ENCODE peak calls at places on chromosomes 16 and 17, in nine cellular contexts. One of them, this sample, is unnamed.
A peak's percentile ranks its signal among the peaks of the same experiment; 100 is the strongest.

GRCh38 chr16:24482681-24483202 is 56.6 kb upstream of the RBBP6 start:
- DNase-seq in heart left ventricle: no peak
- DNase-seq in Peyer's patch: no peak
- DNase-seq in esophagus muscularis mucosa: no peak
- DNase-seq in heart right ventricle: no peak
- DNase-seq in left ventricle myocardium inferior: no peak
- DNase-seq in aorta: no peak
- DNase-seq in vagina: no peak
- DNase-seq in psoas muscle: no peak
- DNase-seq in this sample: no peak

GRCh38 chr16:52294660-52295059 is 252.3 kb downstream of the TOX3 start:
- DNase-seq in heart left ventricle: no peak
- DNase-seq in Peyer's patch: no peak
- DNase-seq in esophagus muscularis mucosa: no peak
- DNase-seq in heart right ventricle: no peak
- DNase-seq in left ventricle myocardium inferior: no peak
- DNase-seq in aorta: no peak
- DNase-seq in vagina: no peak
- DNase-seq in psoas muscle: no peak
- DNase-seq in this sample: no peak

GRCh38 chr16:83781-84615 is 6.0 kb downstream of the MPG start:
- DNase-seq in heart left ventricle: no peak
- DNase-seq in Peyer's patch: peak; percentile 36
- DNase-seq in esophagus muscularis mucosa: no peak
- DNase-seq in heart right ventricle: no peak
- DNase-seq in left ventricle myocardium inferior: no peak
- DNase-seq in aorta: no peak
- DNase-seq in vagina: no peak
- DNase-seq in psoas muscle: no peak
- DNase-seq in this sample: no peak

GRCh38 chr17:47729486-47729885 is 3.5 kb upstream of the TBX21 start:
- DNase-seq in heart left ventricle: peak; percentile 25
- DNase-seq in Peyer's patch: no peak
- DNase-seq in esophagus muscularis mucosa: no peak
- DNase-seq in heart right ventricle: no peak
- DNase-seq in left ventricle myocardium inferior: no peak
- DNase-seq in aorta: peak; percentile 32
- DNase-seq in vagina: no peak
- DNase-seq in psoas muscle: no peak
- DNase-seq in this sample: peak; percentile 20

GRCh38 chr16:2250652-2251280 is 621 bp downstream of the ECI1 start:
- DNase-seq in heart left ventricle: no peak
- DNase-seq in Peyer's patch: peak; percentile 35
- DNase-seq in esophagus muscularis mucosa: no peak
- DNase-seq in heart right ventricle: no peak
- DNase-seq in left ventricle myocardium inferior: no peak
- DNase-seq in aorta: no peak
- DNase-seq in vagina: no peak
- DNase-seq in psoas muscle: peak; percentile 71
- DNase-seq in this sample: no peak

GRCh38 chr17:73901661-73902415 is 257.6 kb upstream of the SDK2 start:
- DNase-seq in heart left ventricle: peak; percentile 75
- DNase-seq in Peyer's patch: no peak
- DNase-seq in esophagus muscularis mucosa: no peak
- DNase-seq in heart right ventricle: peak; percentile 41
- DNase-seq in left ventricle myocardium inferior: peak; percentile 57
- DNase-seq in aorta: peak; percentile 70
- DNase-seq in vagina: peak; percentile 58
- DNase-seq in psoas muscle: peak; percentile 58
- DNase-seq in this sample: peak; percentile 76

GRCh38 chr17:75517277-75517865 is 1.0 kb downstream of the TSEN54 start:
- DNase-seq in heart left ventricle: no peak
- DNase-seq in Peyer's patch: peak; percentile 53
- DNase-seq in esophagus muscularis mucosa: no peak
- DNase-seq in heart right ventricle: no peak
- DNase-seq in left ventricle myocardium inferior: no peak
- DNase-seq in aorta: peak; percentile 44
- DNase-seq in vagina: no peak
- DNase-seq in psoas muscle: no peak
- DNase-seq in this sample: peak; percentile 44

GRCh38 chr17:73652886-73653480 is 8.7 kb upstream of the SDK2 start:
- DNase-seq in heart left ventricle: no peak
- DNase-seq in Peyer's patch: no peak
- DNase-seq in esophagus muscularis mucosa: peak; percentile 53
- DNase-seq in heart right ventricle: no peak
- DNase-seq in left ventricle myocardium inferior: no peak
- DNase-seq in aorta: no peak
- DNase-seq in vagina: no peak
- DNase-seq in psoas muscle: no peak
- DNase-seq in this sample: no peak

GRCh38 chr17:59311051-59311468 is 20.4 kb upstream of the YPEL2 start:
- DNase-seq in heart left ventricle: no peak
- DNase-seq in Peyer's patch: peak; percentile 35
- DNase-seq in esophagus muscularis mucosa: no peak
- DNase-seq in heart right ventricle: no peak
- DNase-seq in left ventricle myocardium inferior: no peak
- DNase-seq in aorta: no peak
- DNase-seq in vagina: no peak
- DNase-seq in psoas muscle: no peak
- DNase-seq in this sample: no peak

GRCh38 chr16:31414706-31415105 is 13.5 kb downstream of the COX6A2 start:
- DNase-seq in heart left ventricle: no peak
- DNase-seq in Peyer's patch: no peak
- DNase-seq in esophagus muscularis mucosa: no peak
- DNase-seq in heart right ventricle: no peak
- DNase-seq in left ventricle myocardium inferior: no peak
- DNase-seq in aorta: no peak
- DNase-seq in vagina: no peak
- DNase-seq in psoas muscle: peak; percentile 20
- DNase-seq in this sample: no peak

GRCh38 chr17:12659500-12659899 is 6.2 kb upstream of the MYOCD start:
- DNase-seq in heart left ventricle: no peak
- DNase-seq in Peyer's patch: no peak
- DNase-seq in esophagus muscularis mucosa: no peak
- DNase-seq in heart right ventricle: no peak
- DNase-seq in left ventricle myocardium inferior: no peak
- DNase-seq in aorta: no peak
- DNase-seq in vagina: no peak
- DNase-seq in psoas muscle: no peak
- DNase-seq in this sample: no peak

GRCh38 chr16:397736-398332 is 835 bp downstream of the NME4 start:
- DNase-seq in heart left ventricle: no peak
- DNase-seq in Peyer's patch: peak; percentile 52
- DNase-seq in esophagus muscularis mucosa: no peak
- DNase-seq in heart right ventricle: peak; percentile 74
- DNase-seq in left ventricle myocardium inferior: peak; percentile 74
- DNase-seq in aorta: peak; percentile 86
- DNase-seq in vagina: peak; percentile 95
- DNase-seq in psoas muscle: peak; percentile 91
- DNase-seq in this sample: peak; percentile 78

GRCh38 chr17:36934759-36935630 is 2.3 kb upstream of the LHX1 start:
- DNase-seq in heart left ventricle: peak; percentile 65
- DNase-seq in Peyer's patch: no peak
- DNase-seq in esophagus muscularis mucosa: no peak
- DNase-seq in heart right ventricle: no peak
- DNase-seq in left ventricle myocardium inferior: no peak
- DNase-seq in aorta: no peak
- DNase-seq in vagina: no peak
- DNase-seq in psoas muscle: peak; percentile 49
- DNase-seq in this sample: no peak

GRCh38 chr16:10180042-10180770 is 2.0 kb downstream of the GRIN2A start:
- DNase-seq in heart left ventricle: no peak
- DNase-seq in Peyer's patch: no peak
- DNase-seq in esophagus muscularis mucosa: no peak
- DNase-seq in heart right ventricle: no peak
- DNase-seq in left ventricle myocardium inferior: no peak
- DNase-seq in aorta: no peak
- DNase-seq in vagina: no peak
- DNase-seq in psoas muscle: no peak
- DNase-seq in this sample: no peak

GRCh38 chr17:65684631-65685030 is 123.2 kb upstream of the AXIN2 start:
- DNase-seq in heart left ventricle: no peak
- DNase-seq in Peyer's patch: no peak
- DNase-seq in esophagus muscularis mucosa: no peak
- DNase-seq in heart right ventricle: no peak
- DNase-seq in left ventricle myocardium inferior: no peak
- DNase-seq in aorta: no peak
- DNase-seq in vagina: no peak
- DNase-seq in psoas muscle: no peak
- DNase-seq in this sample: no peak

GRCh38 chr17:70208080-70208794 is 38.9 kb downstream of the KCNJ2 start:
- DNase-seq in heart left ventricle: no peak
- DNase-seq in Peyer's patch: no peak
- DNase-seq in esophagus muscularis mucosa: no peak
- DNase-seq in heart right ventricle: no peak
- DNase-seq in left ventricle myocardium inferior: no peak
- DNase-seq in aorta: no peak
- DNase-seq in vagina: no peak
- DNase-seq in psoas muscle: no peak
- DNase-seq in this sample: no peak

GRCh38 chr17:70207184-70207583 is 37.9 kb downstream of the KCNJ2 start:
- DNase-seq in heart left ventricle: no peak
- DNase-seq in Peyer's patch: no peak
- DNase-seq in esophagus muscularis mucosa: no peak
- DNase-seq in heart right ventricle: no peak
- DNase-seq in left ventricle myocardium inferior: no peak
- DNase-seq in aorta: no peak
- DNase-seq in vagina: no peak
- DNase-seq in psoas muscle: no peak
- DNase-seq in this sample: no peak

GRCh38 chr17:70204431-70204830 is 35.1 kb downstream of the KCNJ2 start:
- DNase-seq in heart left ventricle: no peak
- DNase-seq in Peyer's patch: no peak
- DNase-seq in esophagus muscularis mucosa: no peak
- DNase-seq in heart right ventricle: no peak
- DNase-seq in left ventricle myocardium inferior: no peak
- DNase-seq in aorta: no peak
- DNase-seq in vagina: no peak
- DNase-seq in psoas muscle: no peak
- DNase-seq in this sample: no peak

GRCh38 chr17:70205386-70205785 is 36.1 kb downstream of the KCNJ2 start:
- DNase-seq in heart left ventricle: no peak
- DNase-seq in Peyer's patch: no peak
- DNase-seq in esophagus muscularis mucosa: no peak
- DNase-seq in heart right ventricle: no peak
- DNase-seq in left ventricle myocardium inferior: no peak
- DNase-seq in aorta: no peak
- DNase-seq in vagina: no peak
- DNase-seq in psoas muscle: no peak
- DNase-seq in this sample: no peak

GRCh38 chr17:70208825-70209555 is 39.7 kb downstream of the KCNJ2 start:
- DNase-seq in heart left ventricle: no peak
- DNase-seq in Peyer's patch: no peak
- DNase-seq in esophagus muscularis mucosa: no peak
- DNase-seq in heart right ventricle: no peak
- DNase-seq in left ventricle myocardium inferior: no peak
- DNase-seq in aorta: no peak
- DNase-seq in vagina: no peak
- DNase-seq in psoas muscle: no peak
- DNase-seq in this sample: no peak
- H3K27ac ChIP-seq in heart left ventricle: no peak overlapping the region
- H3K27ac ChIP-seq in Peyer's patch: no peak overlapping the region
- H3K27ac ChIP-seq in esophagus muscularis mucosa: no peak overlapping the region
- H3K27ac ChIP-seq in heart right ventricle: no peak overlapping the region
- H3K27ac ChIP-seq in left ventricle myocardium inferior: peak overlapping the region; percentile 48
- H3K27ac ChIP-seq in aorta: no peak overlapping the region
- H3K27ac ChIP-seq in vagina: no peak overlapping the region
- H3K27ac ChIP-seq in psoas muscle: no peak overlapping the region
- H3K27ac ChIP-seq in this sample: no peak overlapping the region

DNA sequence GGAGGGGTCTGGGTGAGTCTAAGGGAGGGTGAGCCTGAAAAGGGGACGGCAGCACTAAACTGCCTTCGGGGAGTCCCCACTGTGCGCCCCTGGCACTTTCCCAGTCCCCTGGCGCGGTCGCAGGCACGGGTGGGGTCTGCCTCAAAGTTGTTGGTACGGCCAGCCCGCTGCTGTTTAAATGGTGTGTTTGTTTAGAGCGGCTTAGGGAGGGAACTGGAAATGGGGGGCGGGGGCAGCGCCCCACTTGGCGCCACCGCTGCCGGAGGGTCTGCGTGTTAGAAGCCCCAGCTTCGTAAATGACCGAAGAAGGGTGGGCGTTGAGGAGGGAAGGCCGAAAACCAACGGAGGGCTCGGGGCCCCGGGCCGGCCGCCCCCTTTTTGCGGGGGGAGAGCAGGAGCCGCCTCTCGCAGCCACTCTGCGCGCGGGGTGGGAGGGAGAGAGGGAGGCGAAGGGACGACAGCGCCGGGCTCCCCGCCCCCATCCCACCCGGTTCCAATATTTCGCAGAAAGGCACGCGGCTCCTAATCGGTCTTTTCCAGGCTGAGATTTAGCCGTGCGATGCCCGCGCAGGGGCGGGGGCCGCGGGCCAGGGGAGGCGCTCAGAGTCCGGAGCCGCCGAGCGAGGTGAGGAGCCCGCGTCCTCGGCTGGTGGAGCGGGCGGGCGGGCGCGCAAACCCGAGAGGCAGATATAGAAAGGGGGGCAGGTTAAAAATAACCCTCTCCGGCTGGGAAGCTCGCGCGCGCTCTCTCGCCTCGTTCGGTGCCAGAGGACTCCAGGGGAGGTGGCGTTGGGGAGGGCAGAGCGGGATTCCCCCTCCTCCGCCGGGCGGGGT is 55.0 kb downstream of the SREBF1 start:
- DNase-seq in heart left ventricle: peak; percentile 85
- DNase-seq in Peyer's patch: no peak
- DNase-seq in esophagus muscularis mucosa: no peak
- DNase-seq in heart right ventricle: peak; percentile 85
- DNase-seq in left ventricle myocardium inferior: peak; percentile 85
- DNase-seq in aorta: peak; percentile 85
- DNase-seq in vagina: no peak
- DNase-seq in psoas muscle: peak; percentile 92
- DNase-seq in this sample: no peak
- H3K4me1 ChIP-seq in heart left ventricle: peaks cover 93% of the 10 kb centered on the region
- H3K4me1 ChIP-seq in Peyer's patch: peaks cover 7% of the 10 kb centered on the region
- H3K4me1 ChIP-seq in esophagus muscularis mucosa: peaks cover 77% of the 10 kb centered on the region
- H3K4me1 ChIP-seq in heart right ventricle: peaks cover 72% of the 10 kb centered on the region
- H3K4me1 ChIP-seq in left ventricle myocardium inferior: peaks cover 97% of the 10 kb centered on the region
- H3K4me1 ChIP-seq in aorta: no peaks in the 10 kb centered on the region
- H3K4me1 ChIP-seq in vagina: peaks cover 72% of the 10 kb centered on the region
- H3K4me1 ChIP-seq in psoas muscle: peaks cover 36% of the 10 kb centered on the region
- H3K4me1 ChIP-seq in this sample: peaks cover 74% of the 10 kb centered on the region

GRCh38 chr17:80030730-80031410 is 4.8 kb downstream of the TBC1D16 start:
- DNase-seq in heart left ventricle: no peak
- DNase-seq in Peyer's patch: no peak
- DNase-seq in esophagus muscularis mucosa: no peak
- DNase-seq in heart right ventricle: no peak
- DNase-seq in left ventricle myocardium inferior: no peak
- DNase-seq in aorta: no peak
- DNase-seq in vagina: no peak
- DNase-seq in psoas muscle: no peak
- DNase-seq in this sample: peak; percentile 83
- H3K27ac ChIP-seq in heart left ventricle: no peak overlapping the region
- H3K27ac ChIP-seq in Peyer's patch: peak overlapping the region; percentile 27
- H3K27ac ChIP-seq in esophagus muscularis mucosa: no peak overlapping the region
- H3K27ac ChIP-seq in heart right ventricle: no peak overlapping the region
- H3K27ac ChIP-seq in left ventricle myocardium inferior: no peak overlapping the region
- H3K27ac ChIP-seq in aorta: no peak overlapping the region
- H3K27ac ChIP-seq in vagina: no peak overlapping the region
- H3K27ac ChIP-seq in psoas muscle: no peak overlapping the region
- H3K27ac ChIP-seq in this sample: no peak overlapping the region

DNA sequence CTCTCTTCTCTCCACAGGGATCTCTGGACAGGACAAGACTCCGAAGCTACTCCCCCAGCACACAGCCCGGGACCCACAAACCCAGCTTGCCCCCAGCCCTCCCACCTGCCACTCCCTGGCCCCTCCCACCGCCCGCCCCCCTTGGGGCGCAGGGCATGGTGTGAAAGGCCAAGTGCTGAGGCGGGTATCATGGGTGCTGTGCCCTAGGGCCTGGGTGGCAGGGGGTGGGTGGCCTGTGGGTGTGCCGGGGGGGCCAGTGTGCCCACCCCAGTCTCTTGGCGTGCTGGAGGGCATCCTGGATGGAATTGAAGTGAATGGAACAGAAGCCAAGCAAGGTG is 11.4 kb downstream of the THRA start:
- DNase-seq in heart left ventricle: no peak
- DNase-seq in Peyer's patch: no peak
- DNase-seq in esophagus muscularis mucosa: no peak
- DNase-seq in heart right ventricle: no peak
- DNase-seq in left ventricle myocardium inferior: no peak
- DNase-seq in aorta: no peak
- DNase-seq in vagina: no peak
- DNase-seq in psoas muscle: no peak
- DNase-seq in this sample: no peak
- H3K4me1 ChIP-seq in heart left ventricle: peaks cover 90% of the 10 kb centered on the region
- H3K4me1 ChIP-seq in Peyer's patch: peaks cover 36% of the 10 kb centered on the region
- H3K4me1 ChIP-seq in esophagus muscularis mucosa: peaks cover 82% of the 10 kb centered on the region
- H3K4me1 ChIP-seq in heart right ventricle: peaks cover 78% of the 10 kb centered on the region
- H3K4me1 ChIP-seq in left ventricle myocardium inferior: peaks cover 89% of the 10 kb centered on the region
- H3K4me1 ChIP-seq in aorta: peaks cover 10% of the 10 kb centered on the region
- H3K4me1 ChIP-seq in vagina: peaks cover 79% of the 10 kb centered on the region
- H3K4me1 ChIP-seq in psoas muscle: peaks cover 80% of the 10 kb centered on the region
- H3K4me1 ChIP-seq in this sample: peaks cover 77% of the 10 kb centered on the region

This sample was measured in lower lobe of right lung.